ENCODE peak calls at places on chromosome 4, in six cellular contexts. M, N, H, Q, X and F are unnamed samples.

GRCh38 chr4:158850371-158850770 is 81.5 kb downstream of the FNIP2 start:
- DNase-seq in M (no peak), N (no peak), H (no peak), Q (no peak), X (no peak), F (no peak)

GRCh38 chr4:66574145-66574978 is 904.1 kb upstream of the EPHA5 start:
- DNase-seq in M (no peak), N (no peak), H (no peak), Q (no peak), X (no peak), F (no peak)

GRCh38 chr4:79042079-79042674 is 102.9 kb upstream of the PAQR3 start:
- DNase-seq in M (no peak), N (no peak), H (peak), Q (peak), X (peak), F (no peak)

GRCh38 chr4:104063341-104063740 is 343.6 kb upstream of the TACR3 start:
- DNase-seq in M (no peak), N (no peak), H (no peak), Q (no peak), X (no peak), F (no peak)

GRCh38 chr4:80305466-80305865 is 30.1 kb upstream of the CFAP299 start:
- DNase-seq in M (no peak), N (no peak), H (no peak), Q (no peak), X (no peak), F (no peak)

GRCh38 chr4:84852081-84852480 is 114.4 kb downstream of the WDFY3 start:
- DNase-seq in M (no peak), N (no peak), H (no peak), Q (no peak), X (no peak), F (no peak)

GRCh38 chr4:159105761-159106243 is 2.9 kb downstream of the RAPGEF2 start:
- DNase-seq in M (no peak), N (peak), H (peak), Q (no peak), X (no peak), F (no peak)

GRCh38 chr4:134328741-134329140 is 127.2 kb upstream of the PABPC4L start:
- DNase-seq in M (no peak), N (no peak), H (no peak), Q (no peak), X (no peak), F (no peak)

GRCh38 chr4:21778702-21779101 is 169.9 kb downstream of the KCNIP4 start:
- DNase-seq in M (no peak), N (no peak), H (peak), Q (no peak), X (no peak), F (no peak)

GRCh38 chr4:26321326-26322276 is 787 bp downstream of the RBPJ start:
- DNase-seq in M (no peak), N (peak), H (peak), Q (no peak), X (no peak), F (peak)

GRCh38 chr4:141144207-141144606 is 10.9 kb upstream of the RNF150 start:
- DNase-seq in M (no peak), N (no peak), H (no peak), Q (no peak), X (no peak), F (no peak)